ENCODE peak calls at places on chromosomes 1 and 21, in ten cellular contexts. Y is GM13977; C is progenitor cell of endocrine pancreas; T is Calu3; L is OCI-LY7; R is left ventricle myocardium inferior; J is activated naive CD4-positive, alpha-beta T cell treated with Interleukin-2 at 50 U/mL for 16 hours; B is T-helper 17 cell; V is KG1; N is stimulated activated CD4-positive, alpha-beta T cell treated with anti-CD3 and anti-CD28 coated beads, Interleukin-1b, Interleukin-23, amount 100 ng/mL, for 1 hour. D is an unnamed sample.

GRCh38 chr1:183058835-183059234 is 35.6 kb downstream of the LAMC1 start:
- DNase-seq in Y (no peak), C (no peak), T (no peak), L (no peak), R (no peak), J (no peak), B (no peak), V (no peak), N (no peak), D (no peak)

GRCh38 chr1:40385437-40386310 is 12.1 kb downstream of the SMAP2 start:
- DNase-seq in Y (peak), C (no peak), T (no peak), L (peak), R (no peak), J (peak), B (no peak), V (peak), N (no peak), D (peak)

GRCh38 chr1:201294876-201295275 is 11.6 kb downstream of the PKP1 start:
- DNase-seq in Y (no peak), C (no peak), T (no peak), L (no peak), R (no peak), J (no peak), B (no peak), V (no peak), N (no peak), D (no peak)

GRCh38 chr1:220789532-220790147 is 2.9 kb downstream of the MTARC1 start:
- DNase-seq in Y (no peak), C (no peak), T (no peak), L (no peak), R (no peak), J (no peak), B (no peak), V (no peak), N (no peak), D (no peak)

GRCh38 chr1:46152021-46152420 is 19.6 kb upstream of the PIK3R3 start:
- DNase-seq in Y (no peak), C (no peak), T (no peak), L (no peak), R (no peak), J (no peak), B (no peak), V (no peak), N (no peak), D (no peak)

GRCh38 chr1:220914283-220915116 is 35.3 kb downstream of the HLX start:
- DNase-seq in Y (no peak), C (no peak), T (no peak), L (no peak), R (no peak), J (no peak), B (no peak), V (peak), N (no peak), D (no peak)

GRCh38 chr21:15526793-15527192 is 203.0 kb upstream of the USP25 start:
- DNase-seq in Y (no peak), C (no peak), T (no peak), L (no peak), R (no peak), J (no peak), B (no peak), V (no peak), N (no peak), D (no peak)

GRCh38 chr1:917466-918091 is 6.1 kb upstream of the SAMD11 start:
- DNase-seq in Y (no peak), C (no peak), T (no peak), L (no peak), R (no peak), J (no peak), B (no peak), V (no peak), N (no peak), D (no peak)

GRCh38 chr1:96845464-96845863 is 123.9 kb downstream of the PTBP2 start:
- DNase-seq in Y (peak), C (no peak), T (peak), L (peak), R (no peak), J (no peak), B (no peak), V (no peak), N (no peak), D (no peak)

GRCh38 chr1:204726478-204726877 is 40.9 kb upstream of the LRRN2 start:
- DNase-seq in Y (peak), C (no peak), T (peak), L (no peak), R (no peak), J (no peak), B (no peak), V (no peak), N (no peak), D (no peak)

GRCh38 chr1:98981917-98982513 is 22.6 kb downstream of the PLPPR5 start:
- DNase-seq in Y (no peak), C (no peak), T (no peak), L (no peak), R (no peak), J (no peak), B (no peak), V (no peak), N (no peak), D (no peak)

GRCh38 chr1:226656201-226656600 is 82.9 kb downstream of the ITPKB start:
- DNase-seq in Y (no peak), C (no peak), T (no peak), L (peak), R (peak), J (no peak), B (no peak), V (no peak), N (no peak), D (no peak)

GRCh38 chr1:115130786-115131185 is 41.5 kb upstream of the TSPAN2 start:
- DNase-seq in Y (no peak), C (no peak), T (no peak), L (no peak), R (no peak), J (no peak), B (no peak), V (no peak), N (no peak), D (no peak)

GRCh38 chr1:181412746-181413145 is 70.6 kb upstream of the CACNA1E start:
- DNase-seq in Y (no peak), C (no peak), T (no peak), L (no peak), R (no peak), J (no peak), B (no peak), V (no peak), N (no peak), D (no peak)

GRCh38 chr1:87495147-87495546 is 166.5 kb downstream of the LMO4 start:
- DNase-seq in Y (no peak), C (no peak), T (no peak), L (peak), R (no peak), J (no peak), B (no peak), V (no peak), N (no peak), D (no peak)

GRCh38 chr21:45836268-45836655 is 145.3 kb upstream of the COL6A1 start:
- DNase-seq in Y (no peak), C (no peak), T (no peak), L (no peak), R (no peak), J (no peak), B (no peak), V (no peak), N (no peak), D (no peak)

GRCh38 chr1:205512059-205513045 is 7.9 kb downstream of the CDK18 start:
- DNase-seq in Y (no peak), C (no peak), T (no peak), L (no peak), R (peak), J (no peak), B (no peak), V (no peak), N (no peak), D (no peak)

GRCh38 chr1:55053265-55053954 is 14.1 kb downstream of the PCSK9 start:
- DNase-seq in Y (no peak), C (no peak), T (no peak), L (no peak), R (no peak), J (no peak), B (no peak), V (no peak), N (no peak), D (no peak)

GRCh38 chr1:184208622-184209021 is 157.1 kb downstream of the TSEN15 start:
- DNase-seq in Y (no peak), C (no peak), T (no peak), L (no peak), R (no peak), J (no peak), B (no peak), V (no peak), N (no peak), D (no peak)

GRCh38 chr1:62405247-62405646 is 31.6 kb upstream of the USP1 start:
- DNase-seq in Y (no peak), C (no peak), T (no peak), L (no peak), R (no peak), J (no peak), B (no peak), V (no peak), N (no peak), D (no peak)

GRCh38 chr1:15764890-15765289 is 6.3 kb downstream of the FBLIM1 start:
- DNase-seq in Y (no peak), C (no peak), T (no peak), L (no peak), R (no peak), J (no peak), B (no peak), V (no peak), N (no peak), D (no peak)

GRCh38 chr1:200916681-200917080 is 22.0 kb downstream of the INAVA start:
- DNase-seq in Y (no peak), C (no peak), T (no peak), L (no peak), R (no peak), J (no peak), B (no peak), V (no peak), N (no peak), D (no peak)

GRCh38 chr1:229220163-229220846 is 50.6 kb upstream of the RAB4A start:
- DNase-seq in Y (no peak), C (no peak), T (no peak), L (no peak), R (no peak), J (no peak), B (no peak), V (no peak), N (no peak), D (no peak)

GRCh38 chr1:85316324-85316723 is 39.9 kb upstream of the BCL10 start:
- DNase-seq in Y (no peak), C (no peak), T (no peak), L (no peak), R (no peak), J (no peak), B (no peak), V (no peak), N (no peak), D (no peak)

GRCh38 chr1:188615321-188615720 is 1786.6 kb downstream of the PLA2G4A start:
- DNase-seq in Y (no peak), C (no peak), T (no peak), L (no peak), R (no peak), J (no peak), B (no peak), V (no peak), N (no peak), D (no peak)

GRCh38 chr1:9352364-9353140 is 59.9 kb downstream of the SPSB1 start:
- DNase-seq in Y (no peak), C (no peak), T (no peak), L (no peak), R (no peak), J (no peak), B (no peak), V (no peak), N (no peak), D (no peak)

GRCh38 chr1:36807262-36807661 is 227.1 kb downstream of the GRIK3 start:
- DNase-seq in Y (no peak), C (no peak), T (no peak), L (no peak), R (no peak), J (no peak), B (no peak), V (no peak), N (no peak), D (no peak)

GRCh38 chr1:23530089-23530749 is 814 bp downstream of the E2F2 start:
- DNase-seq in Y (no peak), C (no peak), T (no peak), L (peak), R (no peak), J (no peak), B (no peak), V (no peak), N (no peak), D (no peak)

GRCh38 chr1:4224687-4225086 is 324.6 kb upstream of the C1orf174 start:
- DNase-seq in Y (no peak), C (no peak), T (no peak), L (no peak), R (no peak), J (no peak), B (no peak), V (no peak), N (no peak), D (no peak)

GRCh38 chr1:226680653-226681052 is 58.4 kb downstream of the ITPKB start:
- DNase-seq in Y (no peak), C (no peak), T (no peak), L (no peak), R (no peak), J (no peak), B (no peak), V (no peak), N (no peak), D (no peak)

D was measured in activated effector memory CD4-positive, alpha-beta T cell treated with Interleukin-2 at 50 U/mL for 16 hours.